ENCODE peak calls at places on chromosomes 11 and 22, in five cellular contexts. U is progenitor cell of endocrine pancreas, E is cardiac fibroblast, T is epithelial cell of esophagus, P is astrocyte of the cerebellum. L is an unnamed sample.

GRCh38 chr11:80388536-80388935 is 947.7 kb upstream of the TENM4 start:
- DNase-seq in T (no peak), U (no peak), P (no peak), E (no peak), L (no peak)

GRCh38 chr11:124210421-124210820 is 27.3 kb downstream of the OR10D3 start:
- DNase-seq in U (no peak), T (no peak), E (no peak), P (no peak), L (no peak)

GRCh38 chr11:124804884-124805283 is 4.7 kb upstream of the MSANTD2 start:
- DNase-seq in U (no peak), P (no peak), E (no peak), T (no peak), L (no peak)

GRCh38 chr22:26671317-26672059 is 14.1 kb downstream of the MIAT start:
- DNase-seq in E (no peak), T (peak; percentile 89), P (no peak), U (no peak), L (peak; percentile 51)

GRCh38 chr11:97409141-97409540 is 1019.3 kb downstream of the JRKL start:
- DNase-seq in U (no peak), P (no peak), T (no peak), E (no peak), L (no peak)

GRCh38 chr22:48244388-48245118 is 1482.1 kb downstream of the TBC1D22A start:
- DNase-seq in U (no peak), T (no peak), E (no peak), P (no peak), L (no peak)

GRCh38 chr11:134036484-134037092 is 32.3 kb upstream of the JAM3 start:
- DNase-seq in E (no peak), U (no peak), P (no peak), T (no peak), L (no peak)

GRCh38 chr11:1217151-1217550 is 5.7 kb upstream of the MUC5B start:
- DNase-seq in E (no peak), T (no peak), P (no peak), U (no peak), L (no peak)

GRCh38 chr11:31808721-31809542 is 2.2 kb downstream of the PAX6 start:
- DNase-seq in T (no peak), U (no peak), P (no peak), E (no peak), L (peak; percentile 10)

GRCh38 chr11:1458340-1459218 is 28.0 kb downstream of the MOB2 start:
- DNase-seq in U (no peak), P (no peak), E (peak; percentile 28), T (peak; percentile 28), L (no peak)

GRCh38 chr11:110200241-110200640 is 96.2 kb downstream of the RDX start:
- DNase-seq in E (peak; percentile 76), P (no peak), T (peak; percentile 78), U (no peak), L (no peak)

GRCh38 chr22:25403752-25404471 is 160.6 kb upstream of the GRK3 start:
- DNase-seq in T (peak; percentile 26), P (no peak), E (peak; percentile 43), U (no peak), L (peak; percentile 46)

GRCh38 chr22:26172389-26172990 is 3.2 kb downstream of the SEZ6L start:
- DNase-seq in E (peak; percentile 27), T (peak; percentile 34), U (peak; percentile 50), P (no peak), L (peak; percentile 42)

DNA sequence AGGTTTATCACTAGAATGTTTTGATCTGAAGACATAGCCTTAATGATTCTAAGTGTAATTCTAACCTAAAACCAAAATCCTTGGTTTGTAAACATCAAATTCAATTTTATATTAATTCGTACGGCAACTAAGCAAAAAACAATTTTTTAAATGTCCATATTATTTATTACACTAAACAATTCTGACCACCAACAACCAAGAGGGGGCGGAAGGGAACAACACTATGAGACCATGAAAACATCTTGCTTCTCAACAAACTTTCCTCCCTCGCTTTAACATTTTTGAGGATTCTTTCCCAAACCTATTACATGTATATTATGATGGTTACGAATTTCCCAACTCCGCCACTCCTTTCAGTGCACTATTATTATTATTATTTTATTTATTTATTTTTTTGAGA is 6.5 kb upstream of the UCP2 start:
- DNase-seq in U (no peak), E (no peak), T (no peak), P (no peak), L (no peak)
- TF ChIP-seq CTCF in U (no peak), E (no peak), T (no peak), P (peak; percentile 16), L (peak; percentile 7)

GRCh38 chr11:33256031-33256807 is 962 bp upstream of the HIPK3 start:
- DNase-seq in T (peak; percentile 50), P (no peak), E (no peak), U (no peak), L (no peak)

GRCh38 chr11:33256808-33257159 is 397 bp upstream of the HIPK3 start:
- DNase-seq in E (no peak), T (no peak), P (no peak), U (no peak), L (no peak)

GRCh38 chr11:33258631-33259184 is 1.5 kb downstream of the HIPK3 start:
- DNase-seq in U (no peak), P (no peak), T (peak; percentile 78), E (peak; percentile 71), L (no peak)

GRCh38 chr11:33257897-33258630 is 883 bp downstream of the HIPK3 start:
- DNase-seq in P (no peak), E (peak; percentile 92), U (peak; percentile 68), T (peak; percentile 78), L (peak; percentile 69)

GRCh38 chr11:33257160-33257896 is at the start of gene HIPK3:
- DNase-seq in U (peak; percentile 74), E (peak; percentile 72), P (no peak), T (peak; percentile 77), L (peak; percentile 91)
- TF ChIP-seq CTCF in U (peak; percentile 49), E (no peak), P (no peak), T (no peak), L (peak; percentile 73)

DNA sequence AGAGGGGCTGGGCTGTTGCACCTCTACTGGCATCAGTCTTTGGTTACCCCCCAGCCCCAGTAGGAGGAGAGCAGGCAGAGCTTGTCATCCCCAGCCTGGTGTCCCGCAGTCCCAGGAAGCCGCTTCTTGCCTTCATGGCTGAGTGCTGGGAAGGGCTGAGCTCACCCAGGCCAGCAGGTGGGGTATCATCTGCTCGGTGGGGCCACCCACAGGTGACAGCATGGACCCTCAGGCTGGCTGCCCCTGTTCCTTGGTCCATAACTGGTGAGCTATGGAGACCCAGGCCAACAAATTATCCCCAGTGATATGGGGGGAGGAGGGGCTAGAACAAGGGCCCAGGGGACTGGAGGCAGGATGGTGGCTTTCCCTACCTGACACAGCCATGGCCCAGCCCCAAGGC is 6.5 kb upstream of the RHOD start:
- DNase-seq in E (no peak), P (no peak), T (no peak), U (no peak), L (no peak)
- TF ChIP-seq CTCF in E (no peak), P (no peak), T (no peak), U (peak; percentile 18), L (no peak)

GRCh38 chr11:35261197-35261596 is 122.2 kb downstream of the CD44 start:
- DNase-seq in T (no peak), U (no peak), E (no peak), P (no peak), L (no peak)
- TF ChIP-seq CTCF in T (no peak), U (no peak), E (no peak), P (no peak), L (no peak)

DNA sequence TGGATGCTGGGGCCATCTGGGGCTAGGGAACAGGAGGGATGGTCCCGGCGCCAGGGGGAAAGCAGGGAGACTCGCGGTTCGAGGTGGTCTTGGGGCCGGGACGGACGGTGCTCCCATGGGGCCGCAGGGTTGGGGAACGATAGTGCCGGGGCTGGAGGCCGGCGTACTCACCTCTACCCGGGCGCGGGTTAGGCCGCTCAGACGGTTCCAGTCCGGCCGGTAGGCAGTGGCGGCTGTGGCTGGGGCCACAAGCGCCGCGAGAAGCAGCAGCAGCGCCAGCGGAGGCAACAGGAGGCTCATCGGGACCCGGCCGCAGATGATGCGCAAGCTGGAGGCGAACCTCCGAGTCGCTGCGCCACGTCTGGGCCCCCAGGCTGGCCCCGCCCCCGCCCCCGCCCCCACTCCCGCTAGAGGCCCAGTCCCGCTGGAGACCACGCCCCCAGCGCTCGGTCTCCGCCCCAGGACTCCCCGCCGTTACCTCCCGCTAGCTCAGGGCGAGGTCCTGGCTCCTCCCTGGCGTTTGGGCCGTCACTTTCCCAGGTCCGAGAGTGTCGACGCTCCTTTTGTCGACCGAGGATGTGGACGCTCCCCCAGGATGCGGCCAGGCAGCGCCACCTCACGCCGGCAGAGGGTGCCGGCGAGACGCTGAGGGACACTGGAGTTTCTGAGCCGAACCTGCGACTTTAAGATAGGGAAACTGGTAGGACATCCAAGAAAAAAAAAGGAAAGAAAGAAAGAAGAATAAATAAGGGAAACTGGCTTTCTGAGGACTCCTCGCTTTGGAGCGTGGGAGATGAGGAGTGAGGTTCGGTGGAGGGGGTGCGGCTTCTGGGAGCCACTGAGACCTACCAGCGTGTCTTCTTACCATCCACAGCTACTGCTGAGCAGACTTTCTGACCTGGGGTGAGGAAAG is at the start of gene SELENOM:
- DNase-seq in E (peak; percentile 99), U (peak; percentile 83), P (peak; percentile 93), T (peak; percentile 99), L (peak; percentile 96)
- TF ChIP-seq CTCF in E (peak; percentile 99), U (peak; percentile 81), P (peak; percentile 98), T (peak; percentile 97), L (peak; percentile 71)

GRCh38 chr11:77346906-77347603 is 45.6 kb upstream of the GDPD4 start:
- DNase-seq in E (peak; percentile 52), T (peak; percentile 7), U (no peak), P (peak; percentile 97), L (no peak)
- TF ChIP-seq CTCF in E (no peak), T (no peak), U (no peak), P (no peak), L (no peak)

GRCh38 chr11:2944953-2945756 is 15.9 kb upstream of the PHLDA2 start:
- DNase-seq in U (no peak), E (peak; percentile 83), T (peak; percentile 74), P (peak; percentile 90), L (peak; percentile 18)
- TF ChIP-seq CTCF in U (no peak), E (no peak), T (no peak), P (no peak), L (no peak)

GRCh38 chr11:118434553-118435232 is 1.6 kb upstream of the KMT2A start:
- DNase-seq in T (peak; percentile 35), P (no peak), U (peak; percentile 67), E (no peak), L (peak; percentile 54)
- TF ChIP-seq CTCF in T (no peak), P (no peak), U (no peak), E (no peak), L (peak; percentile 20)

DNA sequence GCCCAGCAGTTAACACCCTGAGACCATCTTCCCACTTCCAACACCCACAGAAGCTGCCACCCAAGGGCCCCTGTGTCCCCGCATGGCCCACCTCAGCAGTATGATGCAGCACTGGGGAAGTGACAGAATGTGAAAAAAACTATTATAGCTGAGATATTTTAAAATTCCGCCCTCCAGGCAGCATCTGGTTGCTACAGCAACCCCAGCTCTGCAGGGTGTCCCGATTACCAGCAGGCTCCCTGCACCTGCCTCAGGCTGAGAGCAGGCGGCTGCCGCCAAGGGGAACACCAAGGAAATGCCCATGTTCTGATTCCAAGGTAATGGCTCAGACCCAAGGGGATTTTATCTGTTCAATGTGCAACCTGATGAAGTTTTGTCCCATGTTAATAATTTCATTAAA is 10.5 kb upstream of the TMEM121B start:
- DNase-seq in P (no peak), E (no peak), U (no peak), T (no peak), L (no peak)
- TF ChIP-seq CTCF in P (no peak), E (no peak), U (no peak), T (no peak), L (no peak)